ENCODE peak calls at places on chromosomes 3 and 15, in nine cellular contexts. One of them, this sample, is unnamed. For H3K4me1, the result is how much of the 10 kb centered on the place peaks cover.

GRCh38 chr3:29335438-29335837 is 54.6 kb downstream of the RBMS3 start:
- DNase-seq in H1: no peak
- DNase-seq in stomach: peak
- DNase-seq in A549: peak
- DNase-seq in ovary: peak
- DNase-seq in K562: no peak
- DNase-seq in tibial nerve: peak
- DNase-seq in HepG2: no peak
- DNase-seq in transverse colon: peak
- DNase-seq in this sample: no peak

GRCh38 chr3:128846501-128846900 is 32.9 kb upstream of the ACAD9 start:
- DNase-seq in H1: no peak
- DNase-seq in stomach: no peak
- DNase-seq in A549: no peak
- DNase-seq in ovary: no peak
- DNase-seq in K562: no peak
- DNase-seq in tibial nerve: no peak
- DNase-seq in HepG2: no peak
- DNase-seq in transverse colon: no peak
- DNase-seq in this sample: no peak

GRCh38 chr15:89119489-89120478 is 31.5 kb downstream of the ABHD2 start:
- DNase-seq in H1: no peak
- DNase-seq in stomach: no peak
- DNase-seq in A549: peak
- DNase-seq in ovary: no peak
- DNase-seq in K562: no peak
- DNase-seq in tibial nerve: no peak
- DNase-seq in HepG2: peak
- DNase-seq in transverse colon: no peak
- DNase-seq in this sample: no peak

GRCh38 chr15:86337071-86337470 is 257.4 kb downstream of the AGBL1 start:
- DNase-seq in H1: no peak
- DNase-seq in stomach: no peak
- DNase-seq in A549: no peak
- DNase-seq in ovary: no peak
- DNase-seq in K562: no peak
- DNase-seq in tibial nerve: no peak
- DNase-seq in HepG2: no peak
- DNase-seq in transverse colon: no peak
- DNase-seq in this sample: no peak

GRCh38 chr3:61871646-61872045 is 310.3 kb downstream of the PTPRG start:
- DNase-seq in H1: no peak
- DNase-seq in stomach: no peak
- DNase-seq in A549: no peak
- DNase-seq in ovary: no peak
- DNase-seq in K562: no peak
- DNase-seq in tibial nerve: no peak
- DNase-seq in HepG2: no peak
- DNase-seq in transverse colon: no peak
- DNase-seq in this sample: no peak

GRCh38 chr3:135240426-135240825 is 445.4 kb downstream of the EPHB1 start:
- DNase-seq in H1: no peak
- DNase-seq in stomach: no peak
- DNase-seq in A549: no peak
- DNase-seq in ovary: no peak
- DNase-seq in K562: peak
- DNase-seq in tibial nerve: no peak
- DNase-seq in HepG2: no peak
- DNase-seq in transverse colon: no peak
- DNase-seq in this sample: no peak

GRCh38 chr3:152650177-152650576 is 184.8 kb upstream of the P2RY1 start:
- DNase-seq in H1: no peak
- DNase-seq in stomach: no peak
- DNase-seq in A549: no peak
- DNase-seq in ovary: no peak
- DNase-seq in K562: no peak
- DNase-seq in tibial nerve: peak
- DNase-seq in HepG2: peak
- DNase-seq in transverse colon: no peak
- DNase-seq in this sample: no peak

GRCh38 chr3:15160662-15161061 is 45.4 kb upstream of the CAPN7 start:
- DNase-seq in H1: no peak
- DNase-seq in stomach: no peak
- DNase-seq in A549: no peak
- DNase-seq in ovary: no peak
- DNase-seq in K562: no peak
- DNase-seq in tibial nerve: no peak
- DNase-seq in HepG2: no peak
- DNase-seq in transverse colon: no peak
- DNase-seq in this sample: no peak

GRCh38 chr3:10813425-10813824 is 2.6 kb upstream of the SLC6A11 start:
- DNase-seq in H1: no peak
- DNase-seq in stomach: no peak
- DNase-seq in A549: no peak
- DNase-seq in ovary: no peak
- DNase-seq in K562: no peak
- DNase-seq in tibial nerve: no peak
- DNase-seq in HepG2: peak
- DNase-seq in transverse colon: no peak
- DNase-seq in this sample: no peak

GRCh38 chr3:12501360-12502020 is 17.2 kb downstream of the TSEN2 start:
- DNase-seq in H1: no peak
- DNase-seq in stomach: no peak
- DNase-seq in A549: no peak
- DNase-seq in ovary: peak
- DNase-seq in K562: no peak
- DNase-seq in tibial nerve: no peak
- DNase-seq in HepG2: no peak
- DNase-seq in transverse colon: no peak
- DNase-seq in this sample: no peak

DNA sequence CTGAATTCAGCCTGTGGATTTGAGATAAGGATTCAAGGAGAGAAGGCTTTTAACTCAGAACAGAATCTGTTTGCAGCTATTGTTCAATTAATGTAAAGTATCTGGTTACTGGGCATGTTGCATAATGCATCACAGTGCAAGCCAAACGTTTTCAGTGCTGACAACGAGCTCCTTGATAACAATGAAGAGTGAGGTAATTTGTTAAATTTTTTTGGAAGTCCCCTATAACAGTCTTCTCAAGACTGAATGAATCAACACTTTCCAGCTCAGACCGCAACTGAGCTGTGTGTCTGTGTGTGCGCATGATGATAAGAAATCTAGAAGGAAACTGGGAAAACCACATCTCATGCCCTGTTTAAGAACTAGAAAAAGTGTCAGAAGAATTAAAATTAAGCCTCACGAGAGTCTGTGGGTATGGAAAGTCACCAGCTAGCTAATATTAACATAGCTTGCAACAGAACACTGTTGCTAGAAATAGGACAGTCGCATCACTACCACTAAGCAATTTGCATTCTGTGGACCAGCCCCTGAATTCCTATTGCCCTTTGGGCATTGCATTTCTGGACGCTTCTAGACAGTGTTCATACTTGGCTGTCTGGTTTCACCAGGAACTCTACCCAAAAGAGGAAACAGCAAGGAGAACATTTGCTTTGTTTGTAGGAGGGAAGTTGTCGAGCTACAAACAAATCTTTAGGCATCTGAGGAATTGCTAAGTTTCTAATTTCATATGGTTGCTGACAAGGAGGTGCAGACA is 43.7 kb upstream of the ATP2C1 start:
- DNase-seq in H1: no peak
- DNase-seq in stomach: no peak
- DNase-seq in A549: no peak
- DNase-seq in ovary: no peak
- DNase-seq in K562: peak
- DNase-seq in tibial nerve: no peak
- DNase-seq in HepG2: no peak
- DNase-seq in transverse colon: no peak
- DNase-seq in this sample: no peak
- TF ChIP-seq POLR2A in H1: no peak
- TF ChIP-seq POLR2A in stomach: no peak
- TF ChIP-seq POLR2A in A549: no peak
- TF ChIP-seq POLR2A in ovary: no peak
- TF ChIP-seq POLR2A in K562: peak
- TF ChIP-seq POLR2A in tibial nerve: no peak
- TF ChIP-seq POLR2A in HepG2: no peak
- TF ChIP-seq POLR2A in transverse colon: no peak
- TF ChIP-seq POLR2A in this sample: no peak

DNA sequence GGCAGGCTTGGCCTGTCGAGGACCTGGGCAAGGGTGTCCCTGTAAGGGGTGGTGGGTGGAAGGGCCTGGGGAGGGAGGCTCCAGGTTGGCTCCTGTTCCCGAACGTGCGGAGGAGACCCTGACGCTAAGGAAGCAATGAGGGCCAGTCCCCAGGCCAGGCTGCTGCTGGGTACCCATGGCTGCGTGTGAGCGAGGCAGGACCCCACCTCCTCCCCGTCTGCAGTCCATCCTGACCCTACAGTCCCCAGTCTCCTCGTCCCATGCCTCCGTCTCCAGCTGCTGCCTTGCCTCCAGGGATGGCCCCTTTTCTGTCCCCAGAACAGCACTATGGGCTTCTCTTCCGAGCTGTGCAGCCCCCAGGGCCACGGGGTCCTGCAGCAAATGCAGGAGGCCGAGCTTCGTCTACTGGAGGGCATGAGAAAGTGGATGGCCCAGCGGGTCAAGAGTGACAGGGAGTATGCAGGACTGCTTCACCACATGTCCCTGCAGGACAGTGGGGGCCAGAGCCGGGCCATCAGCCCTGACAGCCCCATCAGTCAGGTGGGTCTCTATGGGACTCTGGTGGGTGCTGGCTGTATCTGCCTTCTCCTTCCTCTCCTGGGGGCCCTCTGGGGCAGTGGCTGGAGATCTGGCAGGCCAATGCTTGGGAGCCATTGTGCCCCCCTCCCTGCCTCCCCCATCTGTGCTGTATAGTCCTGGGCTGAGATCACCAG is 571 bp downstream of the FES start:
- DNase-seq in H1: no peak
- DNase-seq in stomach: no peak
- DNase-seq in A549: no peak
- DNase-seq in ovary: no peak
- DNase-seq in K562: no peak
- DNase-seq in tibial nerve: no peak
- DNase-seq in HepG2: no peak
- DNase-seq in transverse colon: no peak
- DNase-seq in this sample: no peak
- H3K4me1 ChIP-seq in H1: under half
- H3K4me1 ChIP-seq in stomach: under half
- H3K4me1 ChIP-seq in A549: under half
- H3K4me1 ChIP-seq in ovary: under half
- H3K4me1 ChIP-seq in K562: under half
- H3K4me1 ChIP-seq in tibial nerve: half or more
- H3K4me1 ChIP-seq in HepG2: under half
- H3K4me1 ChIP-seq in transverse colon: under half
- H3K4me1 ChIP-seq in this sample: under half

GRCh38 chr15:90990446-90990845 is 3.9 kb downstream of the PRC1 start:
- DNase-seq in H1: no peak
- DNase-seq in stomach: no peak
- DNase-seq in A549: no peak
- DNase-seq in ovary: no peak
- DNase-seq in K562: no peak
- DNase-seq in tibial nerve: no peak
- DNase-seq in HepG2: no peak
- DNase-seq in transverse colon: no peak
- DNase-seq in this sample: no peak

GRCh38 chr15:90986790-90987507 is 7.4 kb downstream of the PRC1 start:
- DNase-seq in H1: no peak
- DNase-seq in stomach: no peak
- DNase-seq in A549: no peak
- DNase-seq in ovary: no peak
- DNase-seq in K562: no peak
- DNase-seq in tibial nerve: no peak
- DNase-seq in HepG2: no peak
- DNase-seq in transverse colon: peak
- DNase-seq in this sample: no peak

GRCh38 chr15:90988249-90988648 is 6.1 kb downstream of the PRC1 start:
- DNase-seq in H1: no peak
- DNase-seq in stomach: no peak
- DNase-seq in A549: no peak
- DNase-seq in ovary: no peak
- DNase-seq in K562: no peak
- DNase-seq in tibial nerve: no peak
- DNase-seq in HepG2: no peak
- DNase-seq in transverse colon: no peak
- DNase-seq in this sample: no peak

GRCh38 chr15:90989040-90989768 is 5.1 kb downstream of the PRC1 start:
- DNase-seq in H1: no peak
- DNase-seq in stomach: no peak
- DNase-seq in A549: no peak
- DNase-seq in ovary: no peak
- DNase-seq in K562: no peak
- DNase-seq in tibial nerve: no peak
- DNase-seq in HepG2: no peak
- DNase-seq in transverse colon: no peak
- DNase-seq in this sample: no peak

GRCh38 chr15:90987561-90988141 is 6.7 kb downstream of the PRC1 start:
- DNase-seq in H1: no peak
- DNase-seq in stomach: no peak
- DNase-seq in A549: no peak
- DNase-seq in ovary: no peak
- DNase-seq in K562: no peak
- DNase-seq in tibial nerve: no peak
- DNase-seq in HepG2: no peak
- DNase-seq in transverse colon: no peak
- DNase-seq in this sample: no peak
- TF ChIP-seq EP300 in H1: no peak
- TF ChIP-seq EP300 in stomach: no peak
- TF ChIP-seq EP300 in A549: no peak
- TF ChIP-seq EP300 in ovary: no peak
- TF ChIP-seq EP300 in K562: no peak
- TF ChIP-seq EP300 in tibial nerve: no peak
- TF ChIP-seq EP300 in HepG2: no peak
- TF ChIP-seq EP300 in transverse colon: no peak
- TF ChIP-seq EP300 in this sample: no peak

DNA sequence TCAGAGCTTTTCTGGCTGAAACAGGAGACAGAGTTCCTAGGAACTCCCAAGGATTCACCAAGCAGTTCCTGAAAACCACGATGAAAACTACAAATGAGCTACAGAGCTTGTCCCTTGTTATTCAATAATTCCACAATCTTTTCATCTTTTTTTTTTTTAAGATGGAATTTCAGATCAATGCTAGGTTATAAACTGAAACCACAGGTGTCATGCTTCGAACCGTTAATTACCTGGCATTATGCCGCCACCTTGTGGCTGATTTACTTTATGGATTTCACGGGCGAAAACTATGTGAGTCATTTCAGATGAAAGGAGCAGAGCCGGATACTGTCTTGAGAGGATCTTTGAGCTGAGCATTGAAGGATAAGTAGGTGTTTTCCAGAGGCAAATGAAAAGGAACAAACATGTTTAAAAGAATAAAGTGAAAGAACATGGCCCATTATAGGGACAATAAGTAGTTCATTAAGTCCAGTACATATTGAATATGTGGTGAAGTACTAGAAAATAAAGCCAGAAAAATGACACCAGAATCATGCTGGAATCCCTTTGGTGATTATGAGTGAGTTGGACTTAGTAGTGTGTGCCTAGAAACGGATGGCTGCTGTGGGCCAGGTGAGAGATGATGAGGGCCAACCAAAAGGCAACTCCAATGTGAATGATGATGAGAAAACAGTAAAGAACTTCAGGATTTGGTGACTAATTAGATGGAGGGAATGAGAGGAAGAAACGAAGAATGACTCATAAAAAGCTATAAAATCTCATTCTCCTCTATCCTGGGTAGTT is 3.5 kb downstream of the CRYGS start:
- DNase-seq in H1: peak
- DNase-seq in stomach: peak
- DNase-seq in A549: peak
- DNase-seq in ovary: peak
- DNase-seq in K562: peak
- DNase-seq in tibial nerve: peak
- DNase-seq in HepG2: peak
- DNase-seq in transverse colon: peak
- DNase-seq in this sample: peak
- TF ChIP-seq POLR2A in H1: no peak
- TF ChIP-seq POLR2A in stomach: no peak
- TF ChIP-seq POLR2A in A549: no peak
- TF ChIP-seq POLR2A in ovary: no peak
- TF ChIP-seq POLR2A in K562: no peak
- TF ChIP-seq POLR2A in tibial nerve: no peak
- TF ChIP-seq POLR2A in HepG2: no peak
- TF ChIP-seq POLR2A in transverse colon: no peak
- TF ChIP-seq POLR2A in this sample: no peak

This sample was measured in esophagus muscularis mucosa.